ENCODE peak calls at places on chromosomes 16 and 17, in four cellular contexts. One of them, this sample, is unnamed.

GRCh38 chr17:13518271-13519000 is 83.3 kb downstream of the HS3ST3A1 start:
- DNase-seq in H1: no peak
- DNase-seq in mesendoderm: no peak
- DNase-seq in H9: no peak
- DNase-seq in this sample: no peak

GRCh38 chr17:60525347-60525623 is 757 bp downstream of the APPBP2 start:
- DNase-seq in mesendoderm: peak
- DNase-seq in H9: no peak
- DNase-seq in H1: peak
- DNase-seq in this sample: no peak

GRCh38 chr16:48534601-48535340 is 75.2 kb downstream of the N4BP1 start:
- DNase-seq in H9: peak
- DNase-seq in mesendoderm: no peak
- DNase-seq in H1: no peak
- DNase-seq in this sample: no peak

GRCh38 chr16:57123216-57123968 is 31.0 kb downstream of the CPNE2 start:
- DNase-seq in H1: no peak
- DNase-seq in H9: no peak
- DNase-seq in mesendoderm: no peak
- DNase-seq in this sample: no peak

GRCh38 chr16:85398050-85398451 is 215.1 kb upstream of the GSE1 start:
- DNase-seq in H1: peak
- DNase-seq in mesendoderm: no peak
- DNase-seq in H9: no peak
- DNase-seq in this sample: no peak

GRCh38 chr17:73308017-73308823 is 3.6 kb downstream of the CDC42EP4 start:
- DNase-seq in H9: no peak
- DNase-seq in H1: no peak
- DNase-seq in mesendoderm: peak
- DNase-seq in this sample: peak

GRCh38 chr17:29663155-29663554 is 40.4 kb upstream of the CORO6 start:
- DNase-seq in H1: no peak
- DNase-seq in mesendoderm: peak
- DNase-seq in H9: peak
- DNase-seq in this sample: no peak

GRCh38 chr17:4658478-4659305 is 17.2 kb upstream of the ALOX15 start:
- DNase-seq in H9: no peak
- DNase-seq in H1: no peak
- DNase-seq in mesendoderm: no peak
- DNase-seq in this sample: peak

GRCh38 chr16:84183911-84184310 is 2.9 kb downstream of the TAF1C start:
- DNase-seq in H1: no peak
- DNase-seq in mesendoderm: no peak
- DNase-seq in H9: no peak
- DNase-seq in this sample: no peak

GRCh38 chr16:58638148-58639036 is 8.8 kb upstream of the CNOT1 start:
- DNase-seq in H9: peak
- DNase-seq in mesendoderm: peak
- DNase-seq in H1: no peak
- DNase-seq in this sample: peak

GRCh38 chr16:17380613-17381012 is 90.1 kb downstream of the XYLT1 start:
- DNase-seq in H1: no peak
- DNase-seq in mesendoderm: no peak
- DNase-seq in H9: no peak
- DNase-seq in this sample: peak

GRCh38 chr16:9955677-9956076 is 226.6 kb downstream of the GRIN2A start:
- DNase-seq in mesendoderm: no peak
- DNase-seq in H1: no peak
- DNase-seq in H9: no peak
- DNase-seq in this sample: no peak

GRCh38 chr16:20844588-20844987 is 38.3 kb downstream of the REXO5 start:
- DNase-seq in H9: no peak
- DNase-seq in mesendoderm: no peak
- DNase-seq in H1: no peak
- DNase-seq in this sample: no peak

GRCh38 chr16:85204242-85205010 is 92.2 kb upstream of the CIBAR2 start:
- DNase-seq in H1: no peak
- DNase-seq in mesendoderm: no peak
- DNase-seq in H9: no peak
- DNase-seq in this sample: no peak

GRCh38 chr17:35557353-35557752 is 3.3 kb downstream of the SLFN14 start:
- DNase-seq in H9: no peak
- DNase-seq in mesendoderm: no peak
- DNase-seq in H1: no peak
- DNase-seq in this sample: no peak

GRCh38 chr16:49698931-49699715 is 156.8 kb downstream of the ZNF423 start:
- DNase-seq in mesendoderm: peak
- DNase-seq in H9: no peak
- DNase-seq in H1: no peak
- DNase-seq in this sample: no peak

GRCh38 chr17:31803494-31804213 is 55.4 kb downstream of the COPRS start:
- DNase-seq in H1: no peak
- DNase-seq in H9: no peak
- DNase-seq in mesendoderm: no peak
- DNase-seq in this sample: peak

GRCh38 chr16:56611281-56611833 is 3.0 kb downstream of the MT2A start:
- DNase-seq in H1: no peak
- DNase-seq in H9: no peak
- DNase-seq in mesendoderm: no peak
- DNase-seq in this sample: no peak

GRCh38 chr17:75639327-75639726 is 6.1 kb downstream of the SMIM5 start:
- DNase-seq in mesendoderm: no peak
- DNase-seq in H9: no peak
- DNase-seq in H1: no peak
- DNase-seq in this sample: no peak

GRCh38 chr16:77191259-77191969 is 424 bp downstream of the MON1B start:
- DNase-seq in mesendoderm: no peak
- DNase-seq in H9: no peak
- DNase-seq in H1: no peak
- DNase-seq in this sample: no peak

GRCh38 chr16:7745321-7745720 is 412.7 kb downstream of the RBFOX1 start:
- DNase-seq in H1: no peak
- DNase-seq in H9: no peak
- DNase-seq in mesendoderm: no peak
- DNase-seq in this sample: no peak

GRCh38 chr17:37770631-37771518 is 26.0 kb upstream of the HNF1B start:
- DNase-seq in H9: peak
- DNase-seq in mesendoderm: peak
- DNase-seq in H1: peak
- DNase-seq in this sample: peak

GRCh38 chr17:38511126-38512108 is 83.2 kb downstream of the ARHGAP23 start:
- DNase-seq in mesendoderm: peak
- DNase-seq in H9: no peak
- DNase-seq in H1: no peak
- DNase-seq in this sample: no peak

GRCh38 chr17:14299261-14300093 is 1.4 kb upstream of the HS3ST3B1 start:
- DNase-seq in H9: peak
- DNase-seq in mesendoderm: peak
- DNase-seq in H1: peak
- DNase-seq in this sample: peak

GRCh38 chr17:32854834-32855389 is 22.0 kb downstream of the MYO1D start:
- DNase-seq in H1: no peak
- DNase-seq in mesendoderm: no peak
- DNase-seq in H9: no peak
- DNase-seq in this sample: no peak

GRCh38 chr16:64356267-64356666 is 765.6 kb downstream of the CDH11 start:
- DNase-seq in H1: no peak
- DNase-seq in H9: no peak
- DNase-seq in mesendoderm: no peak
- DNase-seq in this sample: peak

GRCh38 chr17:82281502-82282238 is 8.2 kb upstream of the CSNK1D start:
- DNase-seq in H9: no peak
- DNase-seq in H1: no peak
- DNase-seq in mesendoderm: no peak
- DNase-seq in this sample: no peak

GRCh38 chr16:11047057-11047456 is 102.7 kb downstream of the CLEC16A start:
- DNase-seq in H9: no peak
- DNase-seq in mesendoderm: no peak
- DNase-seq in H1: no peak
- DNase-seq in this sample: no peak

GRCh38 chr17:50065056-50065455 is 9.1 kb downstream of the ITGA3 start:
- DNase-seq in H9: no peak
- DNase-seq in H1: no peak
- DNase-seq in mesendoderm: no peak
- DNase-seq in this sample: no peak

GRCh38 chr17:50064253-50064991 is 8.5 kb downstream of the ITGA3 start:
- DNase-seq in mesendoderm: peak
- DNase-seq in H1: no peak
- DNase-seq in H9: no peak
- DNase-seq in this sample: peak

GRCh38 chr17:50062323-50063243 is 6.7 kb downstream of the ITGA3 start:
- DNase-seq in H1: no peak
- DNase-seq in H9: no peak
- DNase-seq in mesendoderm: no peak
- DNase-seq in this sample: peak

GRCh38 chr17:50060951-50061712 is 5.2 kb downstream of the ITGA3 start:
- DNase-seq in H1: no peak
- DNase-seq in mesendoderm: no peak
- DNase-seq in H9: no peak
- DNase-seq in this sample: no peak

GRCh38 chr17:50063516-50064252 is 7.8 kb downstream of the ITGA3 start:
- DNase-seq in H1: no peak
- DNase-seq in mesendoderm: no peak
- DNase-seq in H9: no peak
- DNase-seq in this sample: peak
- H2BK5ac ChIP-seq in H1: no peak
- H2BK5ac ChIP-seq in mesendoderm: no peak
- H2BK5ac ChIP-seq in H9: no peak
- H2BK5ac ChIP-seq in this sample: no peak

GRCh38 chr16:24318670-24319069 is 62.5 kb downstream of the CACNG3 start:
- DNase-seq in mesendoderm: peak
- DNase-seq in H9: peak
- DNase-seq in H1: peak
- DNase-seq in this sample: no peak
- H2BK5ac ChIP-seq in mesendoderm: no peak
- H2BK5ac ChIP-seq in H9: no peak
- H2BK5ac ChIP-seq in H1: peak
- H2BK5ac ChIP-seq in this sample: no peak

DNA sequence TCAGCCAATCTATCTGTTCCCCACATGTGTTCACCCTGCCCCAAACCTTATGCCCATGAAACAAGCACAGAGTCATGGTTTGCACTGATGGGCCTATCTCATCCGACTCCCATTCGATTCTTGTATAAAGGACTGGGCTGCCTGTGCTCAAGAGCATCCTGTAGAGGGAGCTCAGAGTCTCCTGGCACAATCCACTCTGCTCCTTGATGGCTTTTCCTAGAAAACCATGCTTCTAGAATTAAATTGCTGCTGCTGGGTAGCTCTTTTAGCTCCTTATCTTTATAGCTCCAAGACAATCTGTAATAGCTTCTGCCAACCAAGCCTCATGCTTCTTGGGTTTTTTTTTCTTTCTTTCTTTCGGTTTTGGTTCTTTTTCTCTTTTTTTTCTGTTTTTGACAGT is 9.7 kb downstream of the ZNF19 start:
- DNase-seq in H9: peak
- DNase-seq in H1: no peak
- DNase-seq in mesendoderm: peak
- DNase-seq in this sample: peak
- H2BK5ac ChIP-seq in H9: no peak
- H2BK5ac ChIP-seq in H1: no peak
- H2BK5ac ChIP-seq in mesendoderm: no peak
- H2BK5ac ChIP-seq in this sample: no peak

DNA sequence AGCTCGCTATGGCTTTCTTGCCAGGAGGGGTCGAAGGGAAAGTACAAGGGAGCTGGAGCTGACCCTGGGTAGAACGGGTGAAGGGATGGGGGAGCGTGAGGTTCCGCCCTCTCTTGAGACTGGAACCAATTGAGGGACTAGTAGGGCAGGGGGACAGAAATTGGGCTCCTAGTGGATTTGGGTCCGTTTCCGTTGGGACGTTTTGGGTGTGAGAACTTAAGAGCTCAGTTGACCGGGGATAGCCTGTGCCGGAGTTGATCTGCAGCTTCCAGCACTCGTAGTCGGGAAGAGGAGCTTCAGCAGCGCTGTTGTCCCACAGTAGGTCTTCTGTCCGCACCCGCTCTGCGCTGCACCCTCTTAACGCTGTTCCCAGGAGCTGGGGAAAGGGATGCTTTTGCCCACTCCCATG is 481 bp downstream of the CNTROB start:
- DNase-seq in H1: peak
- DNase-seq in H9: peak
- DNase-seq in mesendoderm: peak
- DNase-seq in this sample: peak
- H2BK5ac ChIP-seq in H1: peak
- H2BK5ac ChIP-seq in H9: no peak
- H2BK5ac ChIP-seq in mesendoderm: peak
- H2BK5ac ChIP-seq in this sample: peak

DNA sequence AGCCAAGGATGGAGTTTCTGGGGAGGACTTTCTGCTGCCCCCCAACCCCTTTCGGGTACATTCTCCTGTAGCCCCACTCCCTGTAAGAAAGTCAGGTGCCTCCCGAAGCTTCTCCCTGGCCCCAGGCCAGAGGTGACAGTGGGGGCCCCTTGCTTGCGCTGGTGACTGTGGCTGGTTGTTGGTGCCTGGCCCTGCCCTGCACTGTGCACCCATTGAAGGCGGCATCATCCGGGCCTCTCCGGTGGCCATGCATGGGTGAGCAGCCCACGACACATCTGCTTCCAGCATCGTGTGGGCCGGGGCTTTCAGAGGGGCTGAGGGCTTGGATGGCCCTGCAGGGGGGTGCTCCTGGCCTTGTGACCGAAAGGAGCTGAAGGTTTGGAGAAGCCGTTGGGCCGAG is 297.0 kb downstream of the SEC14L1 start:
- DNase-seq in mesendoderm: no peak
- DNase-seq in H1: no peak
- DNase-seq in H9: no peak
- DNase-seq in this sample: no peak
- H2BK5ac ChIP-seq in mesendoderm: no peak
- H2BK5ac ChIP-seq in H1: no peak
- H2BK5ac ChIP-seq in H9: no peak
- H2BK5ac ChIP-seq in this sample: no peak

GRCh38 chr17:63881935-63882601 is at the start of gene GH2:
- DNase-seq in H1: peak
- DNase-seq in H9: peak
- DNase-seq in mesendoderm: peak
- DNase-seq in this sample: peak

DNA sequence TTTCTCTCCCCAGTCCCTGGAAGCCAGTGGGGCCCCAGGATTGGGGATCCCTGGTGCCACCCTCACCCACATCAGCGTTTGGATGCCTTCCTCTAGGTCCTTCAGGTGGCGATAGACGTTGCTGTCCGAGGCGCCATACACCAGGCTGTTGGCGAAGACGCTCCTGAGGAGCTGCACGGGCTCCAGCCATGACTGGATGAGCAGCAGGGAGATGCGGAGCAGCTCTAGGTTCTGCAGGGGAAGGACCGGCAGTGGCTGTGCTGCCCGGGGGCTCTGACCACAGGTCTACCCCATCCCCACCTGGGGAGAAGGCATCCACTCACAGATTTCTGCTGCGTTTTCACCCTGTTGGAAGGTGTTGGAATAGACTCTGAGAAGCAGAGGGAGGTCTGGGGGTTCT is 1.0 kb downstream of the GH2 start:
- DNase-seq in H9: no peak
- DNase-seq in mesendoderm: peak
- DNase-seq in H1: no peak
- DNase-seq in this sample: no peak
- H2BK5ac ChIP-seq in H9: no peak
- H2BK5ac ChIP-seq in mesendoderm: no peak
- H2BK5ac ChIP-seq in H1: no peak
- H2BK5ac ChIP-seq in this sample: no peak

This sample was measured in trophoblast cell.